ENCODE peak calls at places on chromosomes 13 and 19, in seven cellular contexts. O is foreskin fibroblast, B is BE2C, X is NCI-H774, K is substantia nigra, U is endothelial cell, Y is ACHN. D is an unnamed sample.

GRCh38 chr13:99834246-99834645 is 137.3 kb downstream of the ZIC5 start:
- DNase-seq in K (no peak), B (no peak), O (no peak), X (no peak), U (no peak), Y (no peak), D (no peak)

GRCh38 chr19:57708641-57709354 is at the start of gene ZNF154:
- DNase-seq in X (no peak), O (peak; percentile 84), U (peak; percentile 71), Y (no peak), B (no peak), K (peak; percentile 9), D (no peak)

GRCh38 chr13:21813110-21813509 is 142.2 kb downstream of the FGF9 start:
- DNase-seq in X (no peak), U (no peak), Y (no peak), B (no peak), O (no peak), K (no peak), D (no peak)

GRCh38 chr13:97946951-97947588 is 6.4 kb upstream of the IPO5 start:
- DNase-seq in X (no peak), B (no peak), K (no peak), Y (no peak), U (no peak), O (peak; percentile 93), D (no peak)

GRCh38 chr13:99393791-99394735 is 86.9 kb upstream of the GPR183 start:
- DNase-seq in X (no peak), U (no peak), K (no peak), B (no peak), Y (no peak), O (no peak), D (no peak)

GRCh38 chr13:113635048-113635420 is 23.0 kb downstream of the ATP4B start:
- DNase-seq in X (no peak), U (no peak), Y (no peak), K (no peak), B (no peak), O (no peak), D (no peak)

GRCh38 chr19:10006335-10006708 is 4.0 kb downstream of the COL5A3 start:
- DNase-seq in U (no peak), B (no peak), K (no peak), X (no peak), Y (no peak), O (peak; percentile 67), D (no peak)

GRCh38 chr19:5580116-5580515 is 12.4 kb upstream of the TINCR start:
- DNase-seq in O (no peak), B (no peak), U (no peak), K (no peak), X (no peak), Y (peak; percentile 22), D (no peak)

GRCh38 chr19:13557756-13558398 is 51.6 kb upstream of the CACNA1A start:
- DNase-seq in K (no peak), O (no peak), U (peak; percentile 18), Y (no peak), B (no peak), X (no peak), D (peak; percentile 41)

GRCh38 chr19:12783226-12783848 is 7.9 kb upstream of the JUNB start:
- DNase-seq in X (no peak), B (no peak), U (no peak), Y (no peak), O (peak; percentile 32), K (no peak), D (peak; percentile 32)

GRCh38 chr19:54114340-54114826 is 1.1 kb downstream of the TFPT start:
- DNase-seq in O (peak; percentile 65), B (peak; percentile 51), U (peak; percentile 45), Y (peak; percentile 14), X (peak; percentile 7), K (no peak), D (peak; percentile 61)

GRCh38 chr13:27961227-27962085 is 7.7 kb downstream of the CDX2 start:
- DNase-seq in X (no peak), Y (no peak), B (no peak), O (no peak), U (peak; percentile 21), K (no peak), D (no peak)

GRCh38 chr13:25980255-25980654 is 71.6 kb downstream of the SHISA2 start:
- DNase-seq in U (peak; percentile 31), K (no peak), X (no peak), B (peak; percentile 26), O (no peak), Y (peak; percentile 55), D (peak; percentile 46)

GRCh38 chr13:67515895-67516294 is 285.8 kb upstream of the PCDH9 start:
- DNase-seq in X (no peak), O (peak; percentile 82), U (no peak), Y (no peak), K (no peak), B (no peak), D (no peak)

D was measured in SW480.